ENCODE peak calls at places on chromosomes 4 and X, in four cellular contexts. F, I, L and X are unnamed samples.

GRCh38 chr4:73828945-73829344 is 7.5 kb upstream of the CXCL6 start:
- DNase-seq in F (no peak), I (no peak), L (peak), X (no peak)

GRCh38 chr4:178415925-178416324 is 973.7 kb upstream of the AGA start:
- DNase-seq in L (no peak), F (no peak), I (no peak), X (no peak)

GRCh38 chrX:131734621-131735020 is 190.7 kb downstream of the OR13H1 start:
- DNase-seq in F (no peak), L (peak), I (peak), X (no peak)

GRCh38 chr4:181108237-181108636 is 1135.0 kb upstream of the TENM3 start:
- DNase-seq in L (no peak), I (no peak), F (peak), X (no peak)

GRCh38 chrX:107834273-107835201 is 8.9 kb downstream of the MID2 start:
- DNase-seq in F (no peak), I (no peak), L (no peak), X (no peak)

GRCh38 chrX:41621236-41621651 is 67.5 kb upstream of the GPR34 start:
- DNase-seq in L (peak), I (peak), F (peak), X (no peak)

GRCh38 chr4:186829740-186830449 is 106.2 kb upstream of the FAT1 start:
- DNase-seq in I (no peak), F (no peak), L (peak), X (no peak)

GRCh38 chr4:181548873-181549541 is 694.2 kb upstream of the TENM3 start:
- DNase-seq in I (peak), F (peak), L (peak), X (no peak)

GRCh38 chrX:103529550-103529949 is 10.3 kb upstream of the RAB40A start:
- DNase-seq in L (no peak), F (no peak), I (no peak), X (no peak)

GRCh38 chr4:186733778-186734177 is 10.1 kb upstream of the FAT1 start:
- DNase-seq in F (no peak), L (no peak), I (no peak), X (no peak)

GRCh38 chr4:157781361-157781760 is 391.5 kb downstream of the GASK1B start:
- DNase-seq in I (no peak), L (no peak), F (no peak), X (no peak)

GRCh38 chrX:54248309-54248708 is 65.3 kb upstream of the FAM120C start:
- DNase-seq in L (peak), I (peak), F (peak), X (no peak)

GRCh38 chr4:132344924-132345828 is 803.9 kb upstream of the PCDH10 start:
- DNase-seq in F (no peak), I (peak), L (no peak), X (no peak)

GRCh38 chrX:98523026-98523425 is 1639.3 kb downstream of the RPA4 start:
- DNase-seq in F (no peak), L (no peak), I (no peak), X (no peak)

GRCh38 chrX:39877919-39878318 is 219.8 kb downstream of the BCOR start:
- DNase-seq in L (no peak), I (no peak), F (no peak), X (no peak)

GRCh38 chr4:2367626-2368025 is 50.8 kb downstream of the ZFYVE28 start:
- DNase-seq in L (no peak), I (no peak), F (no peak), X (no peak)

GRCh38 chrX:72100824-72101351 is 30.8 kb downstream of the RTL5 start:
- DNase-seq in F (no peak), I (peak), L (no peak), X (no peak)

GRCh38 chr4:11218692-11219091 is 210.0 kb downstream of the HS3ST1 start:
- DNase-seq in L (no peak), I (peak), F (peak), X (no peak)

GRCh38 chr4:114607086-114607485 is 8.5 kb downstream of the UGT8 start:
- DNase-seq in L (no peak), I (no peak), F (no peak), X (no peak)

GRCh38 chr4:20192754-20193521 is 58.8 kb upstream of the SLIT2 start:
- DNase-seq in I (no peak), F (no peak), L (peak), X (no peak)

GRCh38 chrX:136823175-136823574 is 42.4 kb upstream of the ARHGEF6 start:
- DNase-seq in I (no peak), F (no peak), L (peak), X (no peak)

GRCh38 chr4:121072080-121072835 is at the start of gene NDNF:
- DNase-seq in L (peak), F (peak), I (peak), X (peak)

GRCh38 chr4:117481742-117482141 is 396.4 kb upstream of the TRAM1L1 start:
- DNase-seq in F (no peak), I (peak), L (peak), X (no peak)

GRCh38 chr4:8647094-8647570 is 54.6 kb downstream of the CPZ start:
- DNase-seq in I (no peak), F (no peak), L (no peak), X (no peak)

GRCh38 chr4:28772066-28772465 is 1911.4 kb downstream of the STIM2 start:
- DNase-seq in I (no peak), L (peak), F (peak), X (no peak)

GRCh38 chr4:102868153-102868781 is 525 bp upstream of the CISD2 start:
- DNase-seq in I (no peak), F (no peak), L (no peak), X (no peak)

GRCh38 chr4:87838207-87838606 is 5.4 kb downstream of the MEPE start:
- DNase-seq in L (no peak), F (peak), I (peak), X (no peak)

GRCh38 chr4:42397256-42397634 is at the start of gene SHISA3:
- DNase-seq in I (peak), F (peak), L (no peak), X (no peak)

GRCh38 chr4:184096561-184097239 is 121.0 kb downstream of the ENPP6 start:
- DNase-seq in F (no peak), L (peak), I (no peak), X (no peak)

GRCh38 chrX:12824944-12825343 is 33.7 kb downstream of the PRPS2 start:
- DNase-seq in F (peak), L (no peak), I (no peak), X (no peak)

GRCh38 chr4:67871867-67872266 is 11.9 kb downstream of the TMPRSS11D start:
- DNase-seq in F (peak), I (peak), L (peak), X (no peak)

GRCh38 chrX:76220856-76221255 is 48.0 kb downstream of the PBDC1 start:
- DNase-seq in F (peak), I (no peak), L (no peak), X (no peak)

GRCh38 chr4:147683717-147684700 is at the start of gene PRMT9:
- DNase-seq in I (peak), F (peak), L (peak), X (peak)

GRCh38 chrX:2348225-2348624 is 152.6 kb downstream of the DHRSX start:
- DNase-seq in F (no peak), L (no peak), I (no peak), X (peak)

GRCh38 chr4:52837716-52838558 is 24.2 kb upstream of the RASL11B start:
- DNase-seq in I (peak), L (peak), F (peak), X (no peak)
- H3K4ac ChIP-seq in I (peak), L (peak), F (peak), X (no peak)

GRCh38 chr4:5721923-5722322 is 10.9 kb downstream of the EVC start:
- DNase-seq in L (no peak), I (no peak), F (no peak), X (no peak)

GRCh38 chr4:5719329-5720055 is 8.5 kb downstream of the EVC start:
- DNase-seq in L (peak), I (no peak), F (peak), X (no peak)

GRCh38 chr4:5720157-5720850 is 9.3 kb downstream of the EVC start:
- DNase-seq in L (no peak), I (no peak), F (no peak), X (no peak)

GRCh38 chr4:5722328-5722727 is 11.3 kb downstream of the EVC start:
- DNase-seq in F (no peak), L (peak), I (no peak), X (no peak)

DNA sequence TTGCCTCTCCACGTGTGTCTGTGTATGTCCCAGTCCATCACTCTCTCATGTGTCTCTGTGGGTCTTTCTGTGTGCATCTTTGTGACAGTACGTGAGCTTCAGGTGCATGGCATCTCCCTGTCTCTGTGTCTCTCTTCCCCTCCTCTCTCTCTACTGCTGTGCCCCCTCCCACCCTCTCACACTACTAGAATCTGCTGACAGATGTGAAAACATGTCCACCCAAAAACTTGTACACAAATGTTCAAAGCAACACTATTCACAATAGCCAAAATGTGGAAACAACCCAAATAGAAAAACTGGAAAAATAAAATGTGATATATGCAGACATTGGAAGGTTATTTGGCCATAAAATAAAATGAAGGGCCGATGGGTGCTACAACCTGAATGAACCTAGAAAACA is 10.0 kb downstream of the EVC start:
- DNase-seq in F (no peak), I (no peak), L (no peak), X (no peak)
- H2AK5ac ChIP-seq in F (no peak), I (no peak), L (peak), X (no peak)

GRCh38 chrX:15675490-15675921 is 10.9 kb upstream of the CLTRN start:
- DNase-seq in F (peak), L (no peak), I (peak), X (peak)
- H3K4ac ChIP-seq in F (no peak), L (peak), I (peak), X (no peak)

GRCh38 chr4:76989391-76990061 is 40.0 kb downstream of the SEPTIN11 start:
- DNase-seq in I (no peak), F (no peak), L (no peak), X (no peak)
- H2AK5ac ChIP-seq in I (no peak), F (no peak), L (no peak), X (no peak)

GRCh38 chrX:49167740-49168108 is 4.0 kb upstream of the PLP2 start:
- DNase-seq in F (no peak), L (no peak), I (no peak), X (no peak)

GRCh38 chrX:49164589-49165360 is 2.2 kb downstream of the MAGIX start:
- DNase-seq in F (no peak), L (no peak), I (no peak), X (no peak)

GRCh38 chrX:49163555-49164419 is 1.2 kb downstream of the MAGIX start:
- DNase-seq in I (peak), F (peak), L (peak), X (peak)

GRCh38 chrX:49166914-49167739 is 4.6 kb downstream of the MAGIX start:
- DNase-seq in I (no peak), L (peak), F (peak), X (no peak)

DNA sequence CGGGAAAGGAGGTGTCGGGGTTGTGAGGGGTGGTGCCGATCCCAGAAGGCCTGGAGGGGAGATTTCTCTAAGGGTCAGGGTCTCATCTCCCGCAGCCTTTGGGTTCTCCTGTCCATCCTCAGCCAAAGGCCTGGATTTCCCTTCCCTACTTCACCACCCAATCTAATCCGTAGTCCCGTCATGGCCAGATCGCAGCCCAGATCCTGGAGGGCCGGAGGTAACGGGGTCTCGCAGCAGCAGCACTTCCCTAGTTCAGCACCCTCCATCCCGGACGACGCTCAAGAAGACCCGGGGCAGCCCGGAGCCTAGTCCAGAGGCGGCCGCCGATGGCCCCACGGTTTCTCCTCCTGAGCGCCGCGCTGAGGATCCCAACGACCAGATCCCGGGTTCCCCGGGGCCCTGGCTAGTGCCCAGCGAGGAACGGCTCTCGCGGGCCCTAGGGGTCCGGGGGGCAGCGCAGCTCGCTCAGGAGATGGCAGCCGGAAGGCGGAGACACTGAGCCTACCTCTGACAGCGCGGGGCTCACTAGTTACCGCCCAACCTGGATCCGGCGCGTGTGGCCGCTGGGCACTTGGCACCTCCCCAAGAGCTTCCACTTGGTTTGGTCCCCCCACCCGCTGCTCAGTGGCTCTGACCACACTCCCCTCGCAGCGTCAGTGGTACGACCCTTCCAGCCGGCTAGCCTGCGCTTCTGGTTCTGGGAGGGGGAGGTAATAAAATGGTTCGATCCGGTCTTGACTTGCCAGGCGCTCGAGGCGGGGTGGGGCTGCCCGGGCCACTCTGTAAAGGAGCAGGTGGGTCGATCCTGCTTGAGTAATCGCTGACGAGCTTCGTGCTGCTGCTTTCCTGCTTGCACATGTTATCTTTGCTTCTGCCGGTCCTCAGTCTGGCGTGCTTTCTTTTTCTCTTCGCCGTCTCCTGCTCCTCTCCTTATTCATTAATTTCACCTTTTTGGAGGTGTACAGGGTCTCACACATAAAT is 3.6 kb downstream of the MAGIX start:
- DNase-seq in F (peak), L (peak), I (no peak), X (peak)
- H3K4ac ChIP-seq in F (no peak), L (peak), I (no peak), X (no peak)